ENCODE peak calls at places on chromosomes 6 and 20, in eight cellular contexts. K, O, P, D, W, U, S and T are unnamed samples. For H3K4me1, the result is how much of the 10 kb centered on the place peaks cover.

GRCh38 chr6:119079288-119079809 is 885 bp upstream of the FAM184A start:
- DNase-seq in K (no peak), O (no peak), P (peak), D (peak), W (no peak), U (peak), S (no peak), T (peak)

GRCh38 chr6:46325561-46326525 is 155.1 kb upstream of the ENPP5 start:
- DNase-seq in K (peak), O (peak), P (no peak), D (peak), W (peak), U (no peak), S (no peak), T (peak)

GRCh38 chr6:150184850-150185480 is 42.1 kb downstream of the PPP1R14C start:
- DNase-seq in K (no peak), O (no peak), P (peak), D (no peak), W (no peak), U (no peak), S (no peak), T (no peak)

GRCh38 chr6:156779206-156780116 is 2.3 kb downstream of the ARID1B start:
- DNase-seq in K (peak), O (peak), P (peak), D (no peak), W (peak), U (peak), S (no peak), T (peak)

GRCh38 chr6:7921071-7921470 is 10.5 kb upstream of the TXNDC5 start:
- DNase-seq in K (no peak), O (no peak), P (no peak), D (no peak), W (no peak), U (no peak), S (no peak), T (no peak)

GRCh38 chr6:68633654-68634502 is 1.2 kb upstream of the ADGRB3 start:
- DNase-seq in K (no peak), O (no peak), P (peak), D (no peak), W (no peak), U (no peak), S (no peak), T (no peak)

GRCh38 chr6:48111143-48111506 is at the start of gene PTCHD4:
- DNase-seq in K (peak), O (peak), P (peak), D (peak), W (no peak), U (no peak), S (peak), T (peak)

GRCh38 chr20:5400164-5400762 is 83.5 kb upstream of the PROKR2 start:
- DNase-seq in K (no peak), O (peak), P (no peak), D (peak), W (no peak), U (no peak), S (no peak), T (peak)

GRCh38 chr6:80742481-80742880 is 636.0 kb downstream of the BCKDHB start:
- DNase-seq in K (no peak), O (no peak), P (no peak), D (peak), W (no peak), U (no peak), S (peak), T (peak)

GRCh38 chr6:111076024-111076680 is 11.2 kb upstream of the SLC16A10 start:
- DNase-seq in K (no peak), O (no peak), P (no peak), D (no peak), W (no peak), U (peak), S (no peak), T (peak)

GRCh38 chr20:58271596-58272460 is 37.7 kb upstream of the RAB22A start:
- DNase-seq in K (no peak), O (no peak), P (no peak), D (no peak), W (no peak), U (no peak), S (no peak), T (no peak)

GRCh38 chr20:47004179-47004578 is 109.5 kb downstream of the EYA2 start:
- DNase-seq in K (no peak), O (no peak), P (no peak), D (no peak), W (no peak), U (no peak), S (no peak), T (no peak)

GRCh38 chr20:56273491-56273890 is 25.0 kb downstream of the MC3R start:
- DNase-seq in K (no peak), O (no peak), P (no peak), D (no peak), W (no peak), U (no peak), S (no peak), T (no peak)

GRCh38 chr6:24919404-24919892 is 16.3 kb downstream of the RIPOR2 start:
- DNase-seq in K (no peak), O (no peak), P (no peak), D (no peak), W (no peak), U (no peak), S (no peak), T (no peak)

GRCh38 chr6:138036955-138037592 is 70.1 kb downstream of the PERP start:
- DNase-seq in K (no peak), O (no peak), P (no peak), D (no peak), W (no peak), U (no peak), S (no peak), T (peak)

GRCh38 chr6:13873288-13874190 is 51.2 kb upstream of the RNF182 start:
- DNase-seq in K (peak), O (peak), P (peak), D (no peak), W (peak), U (no peak), S (peak), T (peak)

GRCh38 chr6:15534970-15535369 is 127.9 kb downstream of the DTNBP1 start:
- DNase-seq in K (no peak), O (no peak), P (no peak), D (no peak), W (no peak), U (no peak), S (no peak), T (no peak)

GRCh38 chr6:11210386-11211138 is 21.9 kb downstream of the NEDD9 start:
- DNase-seq in K (no peak), O (no peak), P (no peak), D (no peak), W (no peak), U (no peak), S (no peak), T (no peak)

GRCh38 chr20:64129146-64129782 is 21.9 kb upstream of the NPBWR2 start:
- DNase-seq in K (peak), O (no peak), P (peak), D (no peak), W (peak), U (no peak), S (no peak), T (no peak)

GRCh38 chr6:110529355-110529754 is 52.9 kb upstream of the SLC22A16 start:
- DNase-seq in K (no peak), O (no peak), P (peak), D (peak), W (no peak), U (no peak), S (no peak), T (peak)

GRCh38 chr6:114581293-114581692 is 238.5 kb upstream of the HS3ST5 start:
- DNase-seq in K (no peak), O (no peak), P (peak), D (no peak), W (no peak), U (no peak), S (no peak), T (no peak)

GRCh38 chr20:17617212-17617867 is 47.5 kb downstream of the DSTN start:
- DNase-seq in K (peak), O (no peak), P (peak), D (no peak), W (peak), U (peak), S (peak), T (peak)

GRCh38 chr6:128412680-128413079 is 107.7 kb downstream of the PTPRK start:
- DNase-seq in K (no peak), O (no peak), P (no peak), D (no peak), W (no peak), U (no peak), S (no peak), T (no peak)

GRCh38 chr6:42899871-42900270 is 16.0 kb upstream of the PTCRA start:
- DNase-seq in K (no peak), O (no peak), P (no peak), D (no peak), W (no peak), U (no peak), S (no peak), T (no peak)

GRCh38 chr20:8490076-8490830 is 358.2 kb downstream of the PLCB1 start:
- DNase-seq in K (no peak), O (no peak), P (no peak), D (no peak), W (no peak), U (no peak), S (no peak), T (peak)

GRCh38 chr6:63943826-63944225 is 308.2 kb downstream of the PHF3 start:
- DNase-seq in K (no peak), O (no peak), P (no peak), D (no peak), W (no peak), U (no peak), S (no peak), T (no peak)

GRCh38 chr6:167676666-167677421 is 149.9 kb upstream of the AFDN start:
- DNase-seq in K (no peak), O (peak), P (no peak), D (no peak), W (peak), U (no peak), S (no peak), T (no peak)

GRCh38 chr6:167245586-167245985 is 45.5 kb upstream of the UNC93A start:
- DNase-seq in K (no peak), O (no peak), P (no peak), D (no peak), W (no peak), U (no peak), S (no peak), T (no peak)

GRCh38 chr6:70246118-70246517 is 56.8 kb downstream of the COL9A1 start:
- DNase-seq in K (no peak), O (no peak), P (no peak), D (no peak), W (no peak), U (no peak), S (no peak), T (no peak)

GRCh38 chr20:44720617-44720993 is 5.4 kb downstream of the CCN5 start:
- DNase-seq in K (peak), O (no peak), P (peak), D (peak), W (peak), U (peak), S (peak), T (peak)

GRCh38 chr20:53801609-53802370 is 208.2 kb upstream of the ZNF217 start:
- DNase-seq in K (no peak), O (no peak), P (no peak), D (no peak), W (no peak), U (no peak), S (no peak), T (no peak)

GRCh38 chr6:10051283-10051682 is 363.6 kb downstream of the TFAP2A start:
- DNase-seq in K (no peak), O (no peak), P (no peak), D (no peak), W (no peak), U (no peak), S (no peak), T (no peak)
- H3K4me1 ChIP-seq in K (under half), O (under half), P (under half), D (under half), W (under half), U (under half), S (under half), T (under half)

GRCh38 chr20:3902041-3902440 is 12.9 kb downstream of the PANK2 start:
- DNase-seq in K (no peak), O (no peak), P (no peak), D (no peak), W (no peak), U (no peak), S (no peak), T (no peak)
- H3K4me1 ChIP-seq in K (half or more), O (under half), P (under half), D (under half), W (under half), U (half or more), S (half or more), T (half or more)

DNA sequence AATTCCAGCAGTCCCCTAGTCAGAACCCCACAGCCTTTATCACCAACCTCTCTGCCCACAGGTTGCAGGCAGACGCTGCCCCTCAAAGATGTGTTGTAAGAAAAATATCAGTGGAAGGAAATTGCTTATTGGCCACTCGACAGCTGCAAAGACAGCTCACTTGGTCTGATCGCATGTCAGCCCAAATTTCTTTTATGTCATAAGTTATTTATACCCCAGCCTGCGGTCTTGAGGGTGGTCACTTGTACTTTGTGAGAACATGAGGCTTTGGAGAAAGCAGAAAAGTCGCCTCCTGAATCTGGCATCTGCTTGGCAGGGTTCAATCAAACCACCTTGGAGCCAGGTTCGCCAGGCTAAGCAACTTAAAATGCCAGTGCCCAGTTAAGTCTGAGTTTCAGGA is 236.5 kb upstream of the CDH4 start:
- DNase-seq in K (no peak), O (no peak), P (no peak), D (no peak), W (no peak), U (no peak), S (no peak), T (no peak)
- H3K4me1 ChIP-seq in K (under half), O (under half), P (under half), D (under half), W (under half), U (under half), S (under half), T (under half)

DNA sequence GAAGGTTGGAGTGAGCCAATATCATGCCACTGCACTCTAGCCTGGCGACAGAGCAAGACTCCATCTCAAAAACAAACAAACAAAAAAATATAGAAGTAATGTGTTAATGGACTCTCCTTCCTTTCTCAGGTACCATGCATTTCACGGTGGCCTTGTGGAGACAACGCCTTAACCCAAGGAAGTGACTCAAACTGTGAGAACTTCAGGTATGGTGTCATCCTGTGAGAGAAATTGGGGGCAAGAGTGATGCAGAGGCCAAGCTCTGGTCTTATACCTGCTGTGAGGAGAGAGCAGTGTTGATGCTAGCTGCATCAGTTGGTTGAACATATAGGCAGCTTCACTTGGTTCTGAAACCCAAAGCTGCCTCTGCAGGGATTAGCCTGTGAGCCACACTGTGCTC is 6.2 kb downstream of the ITCH start:
- DNase-seq in K (no peak), O (no peak), P (no peak), D (no peak), W (no peak), U (no peak), S (no peak), T (no peak)
- H3K4me1 ChIP-seq in K (under half), O (under half), P (under half), D (under half), W (under half), U (under half), S (half or more), T (under half)

GRCh38 chr20:31664696-31665354 is 27.1 kb downstream of the COX4I2 start:
- DNase-seq in K (no peak), O (no peak), P (no peak), D (no peak), W (no peak), U (peak), S (no peak), T (no peak)

GRCh38 chr20:31665753-31666152 is 28.0 kb downstream of the COX4I2 start:
- DNase-seq in K (no peak), O (no peak), P (no peak), D (no peak), W (no peak), U (no peak), S (no peak), T (no peak)

GRCh38 chr20:31666258-31667042 is 28.7 kb downstream of the COX4I2 start:
- DNase-seq in K (peak), O (peak), P (no peak), D (no peak), W (peak), U (peak), S (no peak), T (no peak)

GRCh38 chr20:31669876-31670275 is 32.2 kb downstream of the COX4I2 start:
- DNase-seq in K (no peak), O (no peak), P (no peak), D (no peak), W (no peak), U (no peak), S (no peak), T (no peak)

GRCh38 chr20:31667315-31668285 is 29.9 kb downstream of the COX4I2 start:
- DNase-seq in K (no peak), O (no peak), P (no peak), D (no peak), W (no peak), U (no peak), S (no peak), T (no peak)
- H3K4me1 ChIP-seq in K (half or more), O (half or more), P (under half), D (under half), W (under half), U (half or more), S (half or more), T (under half)

GRCh38 chr6:135280375-135281136 is 99.4 kb downstream of the MYB start:
- DNase-seq in K (no peak), O (no peak), P (no peak), D (peak), W (no peak), U (peak), S (no peak), T (peak)
- H3K4me1 ChIP-seq in K (under half), O (under half), P (under half), D (under half), W (under half), U (under half), S (under half), T (under half)